ENCODE peak calls at places on chromosomes 1 and 21, in eight cellular contexts. J is DND-41; G is lung; P is CD8-positive, alpha-beta T cell; M is mammary epithelial cell; K is vagina; V is breast epithelium; L is OCI-LY7. X is an unnamed sample. For H3K4me1, the result is how much of the 10 kb centered on the place peaks cover.

GRCh38 chr1:196651079-196651478 is 764 bp upstream of the CFH start:
- DNase-seq in J (peak), G (no peak), P (no peak), M (no peak), K (no peak), V (no peak), L (no peak), X (no peak)

GRCh38 chr1:30302808-30303310 is 420.5 kb downstream of the MATN1 start:
- DNase-seq in J (peak), G (no peak), P (no peak), M (no peak), K (peak), V (no peak), L (no peak), X (no peak)

GRCh38 chr1:89629146-89629545 is 3.8 kb upstream of the LRRC8C start:
- DNase-seq in J (no peak), G (no peak), P (no peak), M (no peak), K (no peak), V (no peak), L (no peak), X (no peak)

GRCh38 chr1:162530318-162530984 is 31.1 kb upstream of the UAP1 start:
- DNase-seq in J (no peak), G (no peak), P (no peak), M (no peak), K (no peak), V (no peak), L (peak), X (no peak)

GRCh38 chr1:180382326-180383115 is 119.9 kb downstream of the ACBD6 start:
- DNase-seq in J (no peak), G (no peak), P (no peak), M (peak), K (no peak), V (no peak), L (no peak), X (no peak)

GRCh38 chr1:33698316-33699035 is 165.4 kb upstream of the HMGB4 start:
- DNase-seq in J (no peak), G (peak), P (no peak), M (no peak), K (no peak), V (no peak), L (no peak), X (no peak)

GRCh38 chr1:89489037-89489729 is 35.4 kb upstream of the LRRC8B start:
- DNase-seq in J (peak), G (no peak), P (no peak), M (peak), K (no peak), V (no peak), L (no peak), X (no peak)

GRCh38 chr1:44423706-44424546 is 18.9 kb downstream of the RNF220 start:
- DNase-seq in J (peak), G (peak), P (no peak), M (peak), K (no peak), V (peak), L (no peak), X (no peak)

GRCh38 chr1:145891143-145891542 is 5.5 kb upstream of the ANKRD35 start:
- DNase-seq in J (no peak), G (no peak), P (no peak), M (peak), K (peak), V (no peak), L (no peak), X (no peak)

GRCh38 chr1:87159378-87159915 is 169.2 kb upstream of the LMO4 start:
- DNase-seq in J (no peak), G (no peak), P (no peak), M (no peak), K (no peak), V (no peak), L (no peak), X (no peak)

GRCh38 chr1:12410351-12410750 is 180.5 kb downstream of the VPS13D start:
- DNase-seq in J (no peak), G (no peak), P (no peak), M (no peak), K (no peak), V (no peak), L (no peak), X (no peak)

GRCh38 chr1:25065246-25066238 is 135.5 kb upstream of the RUNX3 start:
- DNase-seq in J (no peak), G (no peak), P (peak), M (no peak), K (no peak), V (no peak), L (no peak), X (no peak)

GRCh38 chr1:6347641-6348487 is 45.7 kb downstream of the ACOT7 start:
- DNase-seq in J (peak), G (no peak), P (peak), M (no peak), K (peak), V (no peak), L (peak), X (peak)

GRCh38 chr21:35818597-35818996 is 241.7 kb downstream of the SETD4 start:
- DNase-seq in J (peak), G (no peak), P (no peak), M (no peak), K (no peak), V (no peak), L (no peak), X (no peak)

GRCh38 chr1:192225713-192226112 is 67.5 kb downstream of the RGS18 start:
- DNase-seq in J (no peak), G (no peak), P (no peak), M (peak), K (no peak), V (no peak), L (no peak), X (no peak)

GRCh38 chr1:183244466-183244865 is 58.4 kb downstream of the LAMC2 start:
- DNase-seq in J (no peak), G (peak), P (no peak), M (no peak), K (peak), V (no peak), L (no peak), X (no peak)

GRCh38 chr21:46083271-46084040 is 14.5 kb upstream of the COL6A2 start:
- DNase-seq in J (no peak), G (peak), P (no peak), M (no peak), K (peak), V (no peak), L (no peak), X (no peak)

GRCh38 chr1:27971674-27972073 is 11.9 kb downstream of the XKR8 start:
- DNase-seq in J (no peak), G (no peak), P (no peak), M (no peak), K (no peak), V (no peak), L (no peak), X (no peak)

GRCh38 chr1:114063544-114063943 is 84.3 kb downstream of the OLFML3 start:
- DNase-seq in J (no peak), G (no peak), P (no peak), M (no peak), K (no peak), V (no peak), L (no peak), X (no peak)

GRCh38 chr21:21737186-21737585 is 739.0 kb downstream of the NCAM2 start:
- DNase-seq in J (no peak), G (no peak), P (no peak), M (no peak), K (no peak), V (no peak), L (no peak), X (no peak)

GRCh38 chr21:21740207-21740606 is 742.0 kb downstream of the NCAM2 start:
- DNase-seq in J (no peak), G (no peak), P (no peak), M (no peak), K (no peak), V (no peak), L (no peak), X (no peak)
- H3K4me1 ChIP-seq in J (under half), G (under half), P (under half), M (under half), K (under half), V (under half), L (under half), X (under half)

GRCh38 chr21:31557421-31557955 is 102.0 kb upstream of the SOD1 start:
- DNase-seq in J (no peak), G (no peak), P (no peak), M (no peak), K (no peak), V (no peak), L (no peak), X (no peak)
- H3K4me3 ChIP-seq in J (peak), G (no peak), P (peak), M (no peak), K (peak), V (peak), L (peak), X (no peak)

GRCh38 chr1:40803902-40804301 is 20.3 kb downstream of the KCNQ4 start:
- DNase-seq in J (no peak), G (no peak), P (no peak), M (no peak), K (no peak), V (no peak), L (no peak), X (no peak)

GRCh38 chr1:40808909-40809308 is 25.3 kb downstream of the KCNQ4 start:
- DNase-seq in J (no peak), G (no peak), P (no peak), M (no peak), K (no peak), V (no peak), L (no peak), X (no peak)

GRCh38 chr1:40806240-40806639 is 22.7 kb downstream of the KCNQ4 start:
- DNase-seq in J (no peak), G (no peak), P (no peak), M (no peak), K (no peak), V (no peak), L (no peak), X (no peak)

GRCh38 chr1:40808444-40808843 is 24.9 kb downstream of the KCNQ4 start:
- DNase-seq in J (no peak), G (no peak), P (no peak), M (no peak), K (no peak), V (no peak), L (no peak), X (no peak)

DNA sequence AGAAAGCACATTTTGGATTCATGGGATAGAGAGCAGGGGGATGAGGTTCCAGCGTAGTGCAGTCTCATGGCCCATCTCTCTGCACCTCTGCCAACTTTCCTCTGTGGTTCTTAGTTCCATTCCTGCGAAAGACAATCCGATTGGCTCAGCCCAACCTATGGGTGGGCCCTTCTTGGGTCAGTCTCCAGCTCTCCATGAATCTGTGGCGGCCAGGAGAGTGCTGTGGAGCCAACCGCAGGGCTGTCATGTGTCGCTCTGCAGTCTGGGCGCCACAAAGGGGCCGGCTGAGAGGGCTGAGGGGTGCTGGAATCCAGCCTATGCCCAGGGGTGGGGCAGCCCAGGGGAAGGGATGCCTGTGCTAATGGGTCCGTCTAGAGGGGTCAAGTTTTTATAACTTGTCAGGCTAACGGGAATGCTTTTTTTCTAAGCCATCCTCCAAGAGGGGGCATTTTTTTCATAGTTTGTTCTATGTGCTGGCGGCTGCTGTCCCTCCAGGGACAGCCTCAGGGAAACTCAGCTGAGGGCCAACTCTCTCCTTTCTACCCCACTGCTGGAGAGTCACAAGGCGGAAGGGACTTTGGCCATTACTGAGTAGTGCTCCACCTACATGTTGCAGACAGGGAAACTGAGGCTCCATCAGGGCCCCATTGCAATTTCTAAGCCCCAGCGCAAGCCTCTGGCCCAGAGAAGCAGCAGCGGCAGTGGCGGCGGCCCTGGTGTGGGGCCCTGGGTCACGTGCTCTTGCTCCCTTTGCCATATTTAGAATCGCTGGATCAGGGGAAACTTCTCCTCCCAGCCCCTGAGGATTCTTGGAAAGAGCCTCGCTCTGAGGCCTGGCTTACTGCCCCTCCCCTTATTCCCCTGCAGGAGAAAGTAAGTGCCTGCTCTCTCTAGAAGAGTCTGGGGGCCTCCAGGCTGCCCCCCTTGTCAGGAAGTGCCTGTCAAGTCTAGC is 23.4 kb downstream of the KCNQ4 start:
- DNase-seq in J (no peak), G (no peak), P (no peak), M (no peak), K (no peak), V (no peak), L (no peak), X (no peak)
- H3K4me1 ChIP-seq in J (under half), G (under half), P (under half), M (under half), K (under half), V (under half), L (under half), X (under half)

GRCh38 chr1:226895644-226896043 is 25.2 kb downstream of the PSEN2 start:
- DNase-seq in J (no peak), G (no peak), P (no peak), M (no peak), K (no peak), V (no peak), L (no peak), X (no peak)
- H3K4me3 ChIP-seq in J (no peak), G (no peak), P (no peak), M (no peak), K (no peak), V (no peak), L (no peak), X (no peak)

GRCh38 chr1:109984190-109984455 is 442 bp upstream of the AHCYL1 start:
- DNase-seq in J (no peak), G (no peak), P (no peak), M (no peak), K (peak), V (no peak), L (no peak), X (no peak)

GRCh38 chr1:109984456-109985250 is at the start of gene AHCYL1:
- DNase-seq in J (peak), G (peak), P (peak), M (peak), K (peak), V (peak), L (peak), X (peak)

GRCh38 chr1:109988349-109988914 is 3.9 kb downstream of the AHCYL1 start:
- DNase-seq in J (no peak), G (no peak), P (no peak), M (no peak), K (no peak), V (no peak), L (no peak), X (no peak)

GRCh38 chr1:109985251-109986053 is 887 bp downstream of the AHCYL1 start:
- DNase-seq in J (no peak), G (no peak), P (no peak), M (no peak), K (no peak), V (no peak), L (no peak), X (no peak)

GRCh38 chr1:109986054-109986444 is 1.5 kb downstream of the AHCYL1 start:
- DNase-seq in J (no peak), G (no peak), P (no peak), M (no peak), K (no peak), V (no peak), L (no peak), X (no peak)
- H3K4me1 ChIP-seq in J (under half), G (under half), P (under half), M (under half), K (half or more), V (under half), L (under half), X (under half)

GRCh38 chr1:203453016-203453415 is 22.6 kb upstream of the PRELP start:
- DNase-seq in J (no peak), G (no peak), P (no peak), M (no peak), K (no peak), V (no peak), L (no peak), X (no peak)
- H3K4me3 ChIP-seq in J (no peak), G (no peak), P (no peak), M (no peak), K (no peak), V (no peak), L (peak), X (no peak)